ENCODE peak calls at places on chromosomes 7 and 10, in nine cellular contexts. One of them, this sample, is unnamed.

GRCh38 chr10:48608279-48608681 is 3.4 kb upstream of the ARHGAP22 start:
- DNase-seq in esophagus squamous epithelium: no peak
- DNase-seq in adrenal gland: peak; percentile 43
- DNase-seq in IMR-90: no peak
- DNase-seq in H54: peak; percentile 51
- DNase-seq in uterus: no peak
- DNase-seq in K562: peak; percentile 77
- DNase-seq in ovary: no peak
- DNase-seq in A549: peak; percentile 57
- DNase-seq in this sample: peak; percentile 12

GRCh38 chr7:117493460-117493859 is 13.6 kb downstream of the CFTR start:
- DNase-seq in esophagus squamous epithelium: no peak
- DNase-seq in adrenal gland: no peak
- DNase-seq in IMR-90: no peak
- DNase-seq in H54: no peak
- DNase-seq in uterus: no peak
- DNase-seq in K562: no peak
- DNase-seq in ovary: no peak
- DNase-seq in A549: no peak
- DNase-seq in this sample: no peak

GRCh38 chr7:116988363-116988989 is 35.2 kb downstream of the ST7 start:
- DNase-seq in esophagus squamous epithelium: no peak
- DNase-seq in adrenal gland: no peak
- DNase-seq in IMR-90: no peak
- DNase-seq in H54: no peak
- DNase-seq in uterus: no peak
- DNase-seq in K562: no peak
- DNase-seq in ovary: no peak
- DNase-seq in A549: no peak
- DNase-seq in this sample: peak; percentile 15

GRCh38 chr10:103911021-103911459 is 6.9 kb downstream of the STN1 start:
- DNase-seq in esophagus squamous epithelium: no peak
- DNase-seq in adrenal gland: no peak
- DNase-seq in IMR-90: no peak
- DNase-seq in H54: no peak
- DNase-seq in uterus: no peak
- DNase-seq in K562: no peak
- DNase-seq in ovary: no peak
- DNase-seq in A549: no peak
- DNase-seq in this sample: peak; percentile 28

GRCh38 chr10:97116534-97117162 is 69.1 kb downstream of the SLIT1 start:
- DNase-seq in esophagus squamous epithelium: no peak
- DNase-seq in adrenal gland: no peak
- DNase-seq in IMR-90: no peak
- DNase-seq in H54: no peak
- DNase-seq in uterus: no peak
- DNase-seq in K562: no peak
- DNase-seq in ovary: no peak
- DNase-seq in A549: no peak
- DNase-seq in this sample: no peak

GRCh38 chr7:98329100-98329871 is 47.8 kb downstream of the BRI3 start:
- DNase-seq in esophagus squamous epithelium: no peak
- DNase-seq in adrenal gland: no peak
- DNase-seq in IMR-90: peak; percentile 16
- DNase-seq in H54: no peak
- DNase-seq in uterus: no peak
- DNase-seq in K562: no peak
- DNase-seq in ovary: no peak
- DNase-seq in A549: no peak
- DNase-seq in this sample: no peak

GRCh38 chr10:72242675-72243074 is 26.6 kb upstream of the ASCC1 start:
- DNase-seq in esophagus squamous epithelium: no peak
- DNase-seq in adrenal gland: peak; percentile 80
- DNase-seq in IMR-90: no peak
- DNase-seq in H54: no peak
- DNase-seq in uterus: peak; percentile 78
- DNase-seq in K562: no peak
- DNase-seq in ovary: peak; percentile 82
- DNase-seq in A549: no peak
- DNase-seq in this sample: no peak

GRCh38 chr10:26800468-26800867 is 60.3 kb downstream of the ABI1 start:
- DNase-seq in esophagus squamous epithelium: no peak
- DNase-seq in adrenal gland: no peak
- DNase-seq in IMR-90: no peak
- DNase-seq in H54: no peak
- DNase-seq in uterus: no peak
- DNase-seq in K562: no peak
- DNase-seq in ovary: no peak
- DNase-seq in A549: no peak
- DNase-seq in this sample: no peak

GRCh38 chr7:36280840-36281812 is 108.5 kb upstream of the ANLN start:
- DNase-seq in esophagus squamous epithelium: no peak
- DNase-seq in adrenal gland: peak; percentile 72
- DNase-seq in IMR-90: peak; percentile 90
- DNase-seq in H54: peak; percentile 96
- DNase-seq in uterus: peak; percentile 77
- DNase-seq in K562: no peak
- DNase-seq in ovary: peak; percentile 67
- DNase-seq in A549: peak; percentile 76
- DNase-seq in this sample: no peak

GRCh38 chr10:30436200-30436599 is 2.2 kb downstream of the MAP3K8 start:
- DNase-seq in esophagus squamous epithelium: no peak
- DNase-seq in adrenal gland: no peak
- DNase-seq in IMR-90: peak; percentile 60
- DNase-seq in H54: no peak
- DNase-seq in uterus: no peak
- DNase-seq in K562: peak; percentile 62
- DNase-seq in ovary: no peak
- DNase-seq in A549: peak; percentile 68
- DNase-seq in this sample: peak; percentile 75

GRCh38 chr7:130182990-130183389 is 22.2 kb downstream of the TMEM209 start:
- DNase-seq in esophagus squamous epithelium: no peak
- DNase-seq in adrenal gland: no peak
- DNase-seq in IMR-90: peak; percentile 55
- DNase-seq in H54: no peak
- DNase-seq in uterus: no peak
- DNase-seq in K562: no peak
- DNase-seq in ovary: no peak
- DNase-seq in A549: no peak
- DNase-seq in this sample: no peak

GRCh38 chr7:159218216-159219006 is 73.7 kb upstream of the VIPR2 start:
- DNase-seq in esophagus squamous epithelium: no peak
- DNase-seq in adrenal gland: no peak
- DNase-seq in IMR-90: no peak
- DNase-seq in H54: no peak
- DNase-seq in uterus: no peak
- DNase-seq in K562: no peak
- DNase-seq in ovary: no peak
- DNase-seq in A549: no peak
- DNase-seq in this sample: no peak

DNA sequence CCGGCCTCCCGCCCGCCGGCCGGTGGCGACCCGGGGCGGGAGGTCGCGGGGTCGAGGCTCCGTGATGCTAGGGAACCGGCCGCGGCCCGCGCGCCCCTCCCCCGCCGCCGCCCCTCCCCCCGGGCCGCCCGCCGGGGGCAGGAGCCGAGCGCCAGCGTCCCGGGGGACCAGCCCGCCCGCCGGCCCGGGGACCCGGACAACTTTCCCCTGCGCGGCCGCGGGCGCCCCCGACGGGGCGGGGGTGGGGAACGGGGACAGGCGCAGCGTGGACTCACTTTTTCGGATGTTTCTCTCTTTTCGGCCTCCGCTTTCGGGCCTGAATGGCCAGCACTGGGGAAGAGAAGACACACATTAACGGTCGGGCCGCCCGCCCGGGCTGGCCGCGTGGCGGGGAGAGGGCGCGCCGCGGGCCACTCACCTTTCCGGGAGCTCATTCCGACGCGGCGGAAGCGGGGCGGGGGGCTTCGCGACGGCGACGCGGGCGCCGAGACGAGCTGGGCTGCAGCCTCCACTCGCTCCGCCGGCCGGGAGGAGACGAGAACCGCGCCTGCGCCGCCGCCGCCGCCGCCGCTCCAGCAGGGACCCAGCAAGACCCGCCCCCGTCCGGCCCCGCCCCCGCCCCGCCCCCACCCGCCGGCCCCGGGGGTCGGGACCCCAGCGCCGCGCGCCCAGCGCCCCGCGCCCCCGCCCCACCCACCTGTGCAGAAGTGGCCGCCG is at the start of gene SRPK2:
- DNase-seq in esophagus squamous epithelium: no peak
- DNase-seq in adrenal gland: peak; percentile 70
- DNase-seq in IMR-90: peak; percentile 31
- DNase-seq in H54: peak; percentile 86
- DNase-seq in uterus: peak; percentile 68
- DNase-seq in K562: peak; percentile 98
- DNase-seq in ovary: peak; percentile 73
- DNase-seq in A549: peak; percentile 81
- DNase-seq in this sample: peak; percentile 69
- TF ChIP-seq POLR2A in esophagus squamous epithelium: peak; percentile 60
- TF ChIP-seq POLR2A in adrenal gland: peak; percentile 46
- TF ChIP-seq POLR2A in IMR-90: peak; percentile 18
- TF ChIP-seq POLR2A in H54: peak; percentile 80
- TF ChIP-seq POLR2A in uterus: peak; percentile 47
- TF ChIP-seq POLR2A in K562: peak; percentile 74
- TF ChIP-seq POLR2A in ovary: peak; percentile 26
- TF ChIP-seq POLR2A in A549: peak; percentile 66
- TF ChIP-seq POLR2A in this sample: no peak

GRCh38 chr10:120854388-120854787 is 3.2 kb downstream of the WDR11 start:
- DNase-seq in esophagus squamous epithelium: no peak
- DNase-seq in adrenal gland: no peak
- DNase-seq in IMR-90: no peak
- DNase-seq in H54: no peak
- DNase-seq in uterus: no peak
- DNase-seq in K562: no peak
- DNase-seq in ovary: no peak
- DNase-seq in A549: no peak
- DNase-seq in this sample: no peak

GRCh38 chr10:120850911-120851865 is at the start of gene WDR11:
- DNase-seq in esophagus squamous epithelium: peak; percentile 42
- DNase-seq in adrenal gland: peak; percentile 93
- DNase-seq in IMR-90: peak; percentile 90
- DNase-seq in H54: peak; percentile 61
- DNase-seq in uterus: peak; percentile 84
- DNase-seq in K562: peak; percentile 74
- DNase-seq in ovary: peak; percentile 80
- DNase-seq in A549: peak; percentile 93
- DNase-seq in this sample: peak; percentile 89
- TF ChIP-seq POLR2A in esophagus squamous epithelium: peak; percentile 70
- TF ChIP-seq POLR2A in adrenal gland: peak; percentile 72
- TF ChIP-seq POLR2A in IMR-90: peak; percentile 75
- TF ChIP-seq POLR2A in H54: peak; percentile 91
- TF ChIP-seq POLR2A in uterus: peak; percentile 58
- TF ChIP-seq POLR2A in K562: peak; percentile 90
- TF ChIP-seq POLR2A in ovary: peak; percentile 45
- TF ChIP-seq POLR2A in A549: peak; percentile 92
- TF ChIP-seq POLR2A in this sample: peak; percentile 92

GRCh38 chr10:86757110-86757790 is 831 bp downstream of the BMPR1A start:
- DNase-seq in esophagus squamous epithelium: no peak
- DNase-seq in adrenal gland: peak; percentile 49
- DNase-seq in IMR-90: peak; percentile 65
- DNase-seq in H54: peak; percentile 38
- DNase-seq in uterus: peak; percentile 60
- DNase-seq in K562: peak; percentile 17
- DNase-seq in ovary: peak; percentile 57
- DNase-seq in A549: peak; percentile 62
- DNase-seq in this sample: peak; percentile 25
- TF ChIP-seq POLR2A in esophagus squamous epithelium: no peak
- TF ChIP-seq POLR2A in adrenal gland: peak; percentile 25
- TF ChIP-seq POLR2A in IMR-90: no peak
- TF ChIP-seq POLR2A in H54: no peak
- TF ChIP-seq POLR2A in uterus: no peak
- TF ChIP-seq POLR2A in K562: no peak
- TF ChIP-seq POLR2A in ovary: peak; percentile 28
- TF ChIP-seq POLR2A in A549: no peak
- TF ChIP-seq POLR2A in this sample: no peak

GRCh38 chr7:139828880-139829653 is at the start of gene TBXAS1:
- DNase-seq in esophagus squamous epithelium: no peak
- DNase-seq in adrenal gland: no peak
- DNase-seq in IMR-90: peak; percentile 47
- DNase-seq in H54: no peak
- DNase-seq in uterus: no peak
- DNase-seq in K562: no peak
- DNase-seq in ovary: no peak
- DNase-seq in A549: peak; percentile 41
- DNase-seq in this sample: no peak
- TF ChIP-seq POLR2A in esophagus squamous epithelium: peak; percentile 60
- TF ChIP-seq POLR2A in adrenal gland: no peak
- TF ChIP-seq POLR2A in IMR-90: no peak
- TF ChIP-seq POLR2A in H54: no peak
- TF ChIP-seq POLR2A in uterus: no peak
- TF ChIP-seq POLR2A in K562: no peak
- TF ChIP-seq POLR2A in ovary: no peak
- TF ChIP-seq POLR2A in A549: no peak
- TF ChIP-seq POLR2A in this sample: no peak

GRCh38 chr10:62127975-62128374 is 140.7 kb downstream of the RTKN2 start:
- DNase-seq in esophagus squamous epithelium: no peak
- DNase-seq in adrenal gland: no peak
- DNase-seq in IMR-90: no peak
- DNase-seq in H54: no peak
- DNase-seq in uterus: no peak
- DNase-seq in K562: no peak
- DNase-seq in ovary: no peak
- DNase-seq in A549: no peak
- DNase-seq in this sample: no peak

GRCh38 chr10:62133618-62134017 is 135.0 kb downstream of the RTKN2 start:
- DNase-seq in esophagus squamous epithelium: no peak
- DNase-seq in adrenal gland: no peak
- DNase-seq in IMR-90: no peak
- DNase-seq in H54: no peak
- DNase-seq in uterus: no peak
- DNase-seq in K562: no peak
- DNase-seq in ovary: no peak
- DNase-seq in A549: no peak
- DNase-seq in this sample: no peak

GRCh38 chr10:62131724-62132123 is 136.9 kb downstream of the RTKN2 start:
- DNase-seq in esophagus squamous epithelium: no peak
- DNase-seq in adrenal gland: no peak
- DNase-seq in IMR-90: no peak
- DNase-seq in H54: no peak
- DNase-seq in uterus: no peak
- DNase-seq in K562: no peak
- DNase-seq in ovary: no peak
- DNase-seq in A549: no peak
- DNase-seq in this sample: no peak

GRCh38 chr10:62136931-62137330 is 131.7 kb downstream of the RTKN2 start:
- DNase-seq in esophagus squamous epithelium: no peak
- DNase-seq in adrenal gland: no peak
- DNase-seq in IMR-90: peak; percentile 90
- DNase-seq in H54: no peak
- DNase-seq in uterus: no peak
- DNase-seq in K562: no peak
- DNase-seq in ovary: no peak
- DNase-seq in A549: no peak
- DNase-seq in this sample: no peak

DNA sequence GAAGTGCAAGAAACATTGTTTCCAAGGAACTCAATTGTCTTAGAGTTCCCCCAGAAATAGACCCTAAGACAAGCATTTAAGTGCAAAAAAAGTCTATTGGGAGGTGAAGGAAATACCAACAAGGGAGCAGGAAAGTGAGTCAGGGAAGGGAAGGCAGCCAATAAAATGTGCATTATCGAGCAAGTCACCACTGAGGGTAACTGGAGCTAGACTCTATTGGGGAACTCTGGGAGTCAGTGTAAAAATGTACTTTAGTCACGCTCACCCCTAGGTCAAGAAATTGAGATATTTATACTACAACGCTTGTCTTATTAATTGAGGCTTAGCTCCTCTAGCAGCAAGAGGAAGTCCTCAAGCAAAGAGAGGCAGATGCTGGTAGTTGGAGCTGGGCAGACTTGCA is 137.7 kb downstream of the RTKN2 start:
- DNase-seq in esophagus squamous epithelium: no peak
- DNase-seq in adrenal gland: no peak
- DNase-seq in IMR-90: peak; percentile 98
- DNase-seq in H54: peak; percentile 39
- DNase-seq in uterus: no peak
- DNase-seq in K562: no peak
- DNase-seq in ovary: no peak
- DNase-seq in A549: no peak
- DNase-seq in this sample: no peak
- TF ChIP-seq POLR2A in esophagus squamous epithelium: no peak
- TF ChIP-seq POLR2A in adrenal gland: no peak
- TF ChIP-seq POLR2A in IMR-90: no peak
- TF ChIP-seq POLR2A in H54: no peak
- TF ChIP-seq POLR2A in uterus: no peak
- TF ChIP-seq POLR2A in K562: no peak
- TF ChIP-seq POLR2A in ovary: no peak
- TF ChIP-seq POLR2A in A549: no peak
- TF ChIP-seq POLR2A in this sample: no peak